ENCODE peak calls at places on chromosome 14, in six cellular contexts. Z is H9, Y is IMR-90, E is H1, W is mesenchymal stem cell, P is trophoblast cell. V is an unnamed sample.

GRCh38 chr14:21092147-21093011 is 6.1 kb downstream of the ZNF219 start:
- DNase-seq in Z (peak), W (peak), E (peak), P (peak), Y (peak), V (peak)

GRCh38 chr14:38255408-38255672 is 553 bp downstream of the CLEC14A start:
- DNase-seq in W (peak), E (peak), Z (no peak), P (no peak), Y (no peak), V (no peak)

GRCh38 chr14:23114669-23115491 is 4.2 kb downstream of the CEBPE start:
- DNase-seq in Y (peak), Z (no peak), W (peak), E (no peak), P (peak), V (no peak)

GRCh38 chr14:28661171-28661772 is 105.3 kb upstream of the FOXG1 start:
- DNase-seq in Z (peak), E (peak), Y (peak), P (peak), W (peak), V (no peak)

GRCh38 chr14:101965145-101965531 is 765 bp downstream of the DYNC1H1 start:
- DNase-seq in Z (peak), P (peak), W (peak), E (peak), Y (peak), V (peak)

GRCh38 chr14:101496779-101497420 is 64.4 kb upstream of the DIO3 start:
- DNase-seq in Z (peak), P (no peak), Y (no peak), W (no peak), E (no peak), V (peak)

GRCh38 chr14:99262977-99263448 is 9.0 kb downstream of the BCL11B start:
- DNase-seq in W (no peak), E (no peak), Z (no peak), Y (no peak), P (no peak), V (no peak)

GRCh38 chr14:70086685-70087379 is 101.9 kb downstream of the SLC8A3 start:
- DNase-seq in W (peak), Y (peak), P (peak), Z (peak), E (no peak), V (no peak)

GRCh38 chr14:104387000-104387384 is 192.6 kb upstream of the C14orf180 start:
- DNase-seq in P (no peak), E (no peak), W (no peak), Z (peak), Y (no peak), V (no peak)

GRCh38 chr14:104878582-104878981 is 13.5 kb downstream of the CEP170B start:
- DNase-seq in Z (no peak), E (no peak), Y (no peak), W (no peak), P (peak), V (no peak)

GRCh38 chr14:100100032-100100405 is 34.8 kb downstream of the EVL start:
- DNase-seq in P (peak), E (no peak), W (no peak), Z (no peak), Y (no peak), V (no peak)

GRCh38 chr14:68911594-68912227 is 67.4 kb downstream of the ACTN1 start:
- DNase-seq in Z (peak), P (peak), Y (peak), W (peak), E (peak), V (peak)

GRCh38 chr14:46325157-46325556 is 326.4 kb downstream of the RPL10L start:
- DNase-seq in W (no peak), Y (no peak), Z (no peak), E (no peak), P (no peak), V (no peak)

GRCh38 chr14:63480599-63480998 is 62.6 kb downstream of the PPP2R5E start:
- DNase-seq in Z (no peak), P (no peak), E (no peak), W (no peak), Y (no peak), V (no peak)

GRCh38 chr14:73221945-73222344 is 15.4 kb upstream of the PAPLN start:
- DNase-seq in W (peak), Y (peak), E (no peak), Z (no peak), P (no peak), V (no peak)

GRCh38 chr14:53047302-53047701 is 96.5 kb upstream of the FERMT2 start:
- DNase-seq in W (peak), Y (peak), P (no peak), Z (no peak), E (no peak), V (no peak)

GRCh38 chr14:36553650-36554260 is 28.7 kb downstream of the NKX2-8 start:
- DNase-seq in Y (peak), E (no peak), Z (no peak), W (peak), P (no peak), V (peak)

GRCh38 chr14:99829450-99829849 is 36.2 kb downstream of the EML1 start:
- DNase-seq in E (no peak), P (no peak), Y (no peak), W (no peak), Z (no peak), V (no peak)

GRCh38 chr14:99186956-99187690 is 84.9 kb downstream of the BCL11B start:
- DNase-seq in Z (no peak), E (no peak), Y (no peak), W (no peak), P (no peak), V (no peak)

GRCh38 chr14:68662395-68662794 is 130.5 kb downstream of the ZFP36L1 start:
- DNase-seq in W (no peak), E (no peak), P (no peak), Z (no peak), Y (peak), V (no peak)

GRCh38 chr14:99522457-99522891 is 41.3 kb downstream of the CCNK start:
- DNase-seq in Z (no peak), E (no peak), W (peak), Y (peak), P (no peak), V (no peak)

GRCh38 chr14:42057176-42057575 is 450.5 kb downstream of the LRFN5 start:
- DNase-seq in Y (peak), W (peak), P (no peak), E (no peak), Z (no peak), V (no peak)

GRCh38 chr14:100446572-100446971 is 123.4 kb downstream of the SLC25A47 start:
- DNase-seq in P (no peak), E (peak), W (no peak), Z (peak), Y (no peak), V (no peak)

GRCh38 chr14:104676694-104677505 is 12.5 kb upstream of the INF2 start:
- DNase-seq in Z (no peak), W (peak), Y (no peak), E (peak), P (no peak), V (no peak)

GRCh38 chr14:45254771-45255170 is 1.8 kb upstream of the MIS18BP1 start:
- DNase-seq in Y (no peak), W (no peak), Z (no peak), E (no peak), P (no peak), V (no peak)

GRCh38 chr14:24481622-24482324 is 26.3 kb downstream of the CMA1 start:
- DNase-seq in P (no peak), Y (peak), E (peak), Z (peak), W (no peak), V (peak)

GRCh38 chr14:75832621-75833297 is 149.0 kb downstream of the TGFB3 start:
- DNase-seq in Z (no peak), E (no peak), P (peak), Y (peak), W (no peak), V (no peak)

GRCh38 chr14:84090837-84091236 is 1439.1 kb upstream of the FLRT2 start:
- DNase-seq in E (no peak), W (no peak), Z (no peak), Y (no peak), P (no peak), V (no peak)

GRCh38 chr14:76329150-76329881 is 46.6 kb upstream of the ESRRB start:
- DNase-seq in Y (no peak), W (no peak), E (peak), Z (peak), P (no peak), V (no peak)

GRCh38 chr14:34237677-34238076 is 224.4 kb downstream of the SPTSSA start:
- DNase-seq in P (no peak), Z (no peak), W (no peak), E (no peak), Y (no peak), V (no peak)

GRCh38 chr14:69002069-69002468 is 23.0 kb upstream of the ACTN1 start:
- DNase-seq in Y (no peak), W (peak), Z (peak), E (no peak), P (peak), V (no peak)

GRCh38 chr14:31752867-31753661 is 191.9 kb downstream of the NUBPL start:
- DNase-seq in Y (no peak), E (no peak), Z (no peak), W (no peak), P (no peak), V (no peak)

GRCh38 chr14:102795060-102795925 is 18.0 kb downstream of the TRAF3 start:
- DNase-seq in Y (peak), W (peak), Z (no peak), P (peak), E (no peak), V (no peak)

GRCh38 chr14:88868558-88869159 is 44.2 kb downstream of the TTC8 start:
- DNase-seq in W (no peak), P (no peak), E (no peak), Y (peak), Z (no peak), V (no peak)

GRCh38 chr14:74620497-74620921 is 8.5 kb upstream of the LTBP2 start:
- DNase-seq in E (no peak), P (peak), Z (no peak), Y (peak), W (peak), V (no peak)
- H3K9ac ChIP-seq in E (no peak), P (no peak), Z (no peak), Y (peak), W (peak), V (no peak)

DNA sequence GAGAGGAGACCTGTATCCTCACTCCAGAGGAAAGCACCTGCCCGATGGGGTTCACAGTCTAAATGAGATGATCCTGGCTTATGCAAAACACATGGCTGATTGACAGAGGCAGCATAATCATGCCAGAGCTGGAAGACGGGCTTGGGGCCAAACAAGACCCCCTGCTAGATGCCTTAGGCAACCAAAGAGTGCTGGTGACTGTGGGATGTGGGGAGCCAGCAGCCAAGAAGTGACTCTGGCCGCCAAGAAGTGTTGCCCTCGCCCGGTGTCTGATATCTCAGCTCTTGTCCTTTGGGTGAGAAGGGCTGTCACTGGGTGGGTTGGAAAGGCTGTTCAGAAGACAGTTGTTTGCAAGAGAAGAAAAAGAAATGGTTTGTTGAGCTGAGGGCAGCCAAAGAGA is 56.7 kb downstream of the PLEKHG3 start:
- DNase-seq in Y (no peak), Z (no peak), P (no peak), W (no peak), E (no peak), V (no peak)
- H3K4me2 ChIP-seq in Y (no peak), Z (no peak), P (no peak), W (no peak), E (no peak), V (no peak)

DNA sequence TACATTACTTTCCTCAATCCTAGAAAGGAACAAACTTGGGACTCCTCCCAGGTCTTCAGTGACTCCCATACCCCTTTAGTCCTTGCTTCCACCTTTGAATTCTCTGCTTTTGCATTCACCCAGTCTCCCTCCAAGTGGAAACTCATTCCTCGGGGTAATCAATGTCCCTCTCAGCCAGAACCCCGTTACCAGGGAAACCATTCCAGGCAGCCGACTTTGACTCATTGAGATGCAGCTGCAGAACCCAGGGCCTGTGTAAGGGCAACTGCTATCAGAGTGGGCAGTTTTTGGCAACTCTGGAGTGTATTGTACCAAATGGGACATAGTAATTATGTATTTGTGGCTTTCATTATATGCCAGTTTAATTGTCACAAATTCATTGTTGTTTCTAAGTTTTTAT is 186.2 kb downstream of the NRXN3 start:
- DNase-seq in Y (no peak), Z (no peak), P (no peak), E (no peak), W (no peak), V (peak)
- H4K91ac ChIP-seq in Y (no peak), Z (no peak), P (no peak), E (no peak), W (no peak), V (no peak)

GRCh38 chr14:55399183-55399582 is 12.4 kb downstream of the ATG14 start:
- DNase-seq in Z (no peak), Y (no peak), P (no peak), W (no peak), E (no peak), V (no peak)

GRCh38 chr14:55399912-55400311 is 11.7 kb downstream of the ATG14 start:
- DNase-seq in W (no peak), E (no peak), Z (no peak), P (no peak), Y (peak), V (no peak)

GRCh38 chr14:55404170-55404569 is 7.5 kb downstream of the ATG14 start:
- DNase-seq in Y (no peak), E (no peak), Z (no peak), W (no peak), P (no peak), V (no peak)

GRCh38 chr14:55398679-55399078 is 13.0 kb downstream of the ATG14 start:
- DNase-seq in Z (no peak), E (no peak), P (peak), W (peak), Y (peak), V (no peak)
- H3K9ac ChIP-seq in Z (no peak), E (no peak), P (no peak), W (peak), Y (no peak), V (no peak)

DNA sequence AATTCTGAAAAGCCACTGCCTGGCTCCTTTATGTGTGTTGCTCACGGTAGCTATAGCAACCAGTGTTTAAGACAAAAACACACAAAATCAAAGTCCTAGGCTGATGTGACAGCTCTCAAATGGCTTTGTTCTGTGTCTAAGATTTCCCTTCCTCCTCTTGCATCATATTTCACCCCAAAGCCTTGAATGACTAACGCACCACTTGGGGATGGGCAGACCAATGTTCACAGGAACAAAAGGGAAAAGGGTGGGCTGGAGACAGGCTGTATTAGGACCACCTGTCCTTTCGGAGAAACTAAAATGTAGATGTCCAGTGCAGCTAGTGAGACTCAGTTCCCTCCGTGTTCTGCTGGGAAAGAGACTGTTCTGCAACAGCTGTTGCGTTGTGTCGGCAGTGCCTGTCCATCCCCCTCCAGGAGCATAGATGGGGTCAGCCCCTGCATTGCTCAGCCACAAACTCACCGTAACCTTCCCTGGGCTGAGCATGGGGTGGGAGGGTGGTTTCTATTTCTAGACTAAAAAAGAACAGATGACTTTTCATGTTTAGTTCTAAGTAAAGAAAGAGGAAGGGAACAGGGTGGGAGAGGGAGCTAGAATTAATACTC is 26.8 kb upstream of the DAAM1 start:
- DNase-seq in W (peak), Z (no peak), Y (peak), E (no peak), P (no peak), V (peak)
- H3K4me2 ChIP-seq in W (no peak), Z (no peak), Y (peak), E (no peak), P (no peak), V (no peak)

V was measured in neuronal stem cell.